ENCODE peak calls at places on chromosomes 7 and 10, in nine cellular contexts. O, T, M, Y, X, A, K, Z and V are unnamed samples.

GRCh38 chr7:6446977-6447588 is 671 bp downstream of the DAGLB start:
- DNase-seq in O (peak), T (peak), M (peak), Y (peak), X (peak), A (peak), K (no peak), Z (peak), V (peak)

GRCh38 chr7:80347173-80347572 is 164.7 kb downstream of the GNAT3 start:
- DNase-seq in O (peak), T (no peak), M (no peak), Y (no peak), X (no peak), A (no peak), K (no peak), Z (no peak), V (no peak)

GRCh38 chr7:4733936-4734528 is 41.4 kb upstream of the AP5Z1 start:
- DNase-seq in O (no peak), T (no peak), M (no peak), Y (no peak), X (no peak), A (no peak), K (no peak), Z (no peak), V (no peak)

GRCh38 chr7:38700111-38700510 is 68.9 kb upstream of the AMPH start:
- DNase-seq in O (peak), T (no peak), M (no peak), Y (no peak), X (no peak), A (no peak), K (no peak), Z (no peak), V (no peak)

GRCh38 chr10:124268976-124269375 is 149.7 kb downstream of the OAT start:
- DNase-seq in O (no peak), T (no peak), M (no peak), Y (no peak), X (no peak), A (no peak), K (no peak), Z (no peak), V (no peak)

GRCh38 chr10:76150139-76150885 is 718.9 kb downstream of the LRMDA start:
- DNase-seq in O (peak), T (no peak), M (no peak), Y (no peak), X (no peak), A (no peak), K (no peak), Z (no peak), V (no peak)

GRCh38 chr7:90763108-90763507 is 167.0 kb downstream of the CDK14 start:
- DNase-seq in O (no peak), T (no peak), M (peak), Y (no peak), X (no peak), A (no peak), K (no peak), Z (no peak), V (no peak)

GRCh38 chr7:128879939-128880746 is 17.5 kb downstream of the ATP6V1F start:
- DNase-seq in O (peak), T (no peak), M (peak), Y (peak), X (peak), A (peak), K (no peak), Z (no peak), V (no peak)

GRCh38 chr10:59839576-59839975 is 66.8 kb downstream of the CCDC6 start:
- DNase-seq in O (no peak), T (no peak), M (no peak), Y (no peak), X (no peak), A (no peak), K (no peak), Z (no peak), V (peak)

GRCh38 chr10:94006591-94007550 is 13.1 kb downstream of the PLCE1 start:
- DNase-seq in O (peak), T (no peak), M (no peak), Y (no peak), X (no peak), A (peak), K (no peak), Z (no peak), V (no peak)

GRCh38 chr7:131212114-131212513 is 115.6 kb upstream of the MKLN1 start:
- DNase-seq in O (peak), T (no peak), M (no peak), Y (no peak), X (no peak), A (no peak), K (no peak), Z (no peak), V (no peak)

GRCh38 chr10:110530131-110530831 is 32.6 kb downstream of the DUSP5 start:
- DNase-seq in O (peak), T (peak), M (peak), Y (peak), X (peak), A (no peak), K (no peak), Z (no peak), V (no peak)

GRCh38 chr7:146201945-146202344 is 85.3 kb downstream of the CNTNAP2 start:
- DNase-seq in O (no peak), T (no peak), M (no peak), Y (no peak), X (no peak), A (no peak), K (no peak), Z (no peak), V (no peak)